ENCODE peak calls at places on chromosomes 16 and 17, in four cellular contexts. M is DND-41, N is neural progenitor cell, G is HCT116. U is an unnamed sample. For H3K79me2, the result is how much of the 10 kb centered on the place peaks cover.

GRCh38 chr17:46977750-46978488 is 1.1 kb downstream of the RPRML start:
- DNase-seq in M (no peak), N (peak), G (no peak), U (no peak)

GRCh38 chr16:57123216-57123968 is 31.0 kb downstream of the CPNE2 start:
- DNase-seq in M (no peak), N (no peak), G (no peak), U (no peak)

GRCh38 chr17:71460943-71461342 is 659.9 kb upstream of the SOX9 start:
- DNase-seq in M (peak), N (peak), G (peak), U (peak)

GRCh38 chr17:35407531-35407930 is 24.8 kb downstream of the SLFN12 start:
- DNase-seq in M (no peak), N (no peak), G (no peak), U (no peak)

GRCh38 chr16:68013440-68013839 is 2.3 kb downstream of the DPEP2NB start:
- DNase-seq in M (no peak), N (no peak), G (no peak), U (no peak)

GRCh38 chr16:54407596-54407995 is 121.0 kb upstream of the IRX3 start:
- DNase-seq in M (no peak), N (no peak), G (no peak), U (no peak)

GRCh38 chr16:75471723-75472634 is 7.5 kb upstream of the TMEM170A start:
- DNase-seq in M (peak), N (peak), G (no peak), U (peak)

GRCh38 chr16:66238696-66239095 is 127.8 kb upstream of the CDH5 start:
- DNase-seq in M (no peak), N (no peak), G (no peak), U (no peak)

GRCh38 chr16:3074860-3075545 is 9.6 kb downstream of the IL32 start:
- DNase-seq in M (peak), N (no peak), G (no peak), U (peak)

GRCh38 chr17:79609616-79610150 is 1.2 kb downstream of the RBFOX3 start:
- DNase-seq in M (no peak), N (peak), G (no peak), U (no peak)

GRCh38 chr16:66272461-66272860 is 94.0 kb upstream of the CDH5 start:
- DNase-seq in M (no peak), N (no peak), G (no peak), U (no peak)

GRCh38 chr16:67608367-67608766 is 36.6 kb upstream of the CARMIL2 start:
- DNase-seq in M (no peak), N (no peak), G (no peak), U (no peak)

GRCh38 chr17:38572665-38573365 is 32.9 kb downstream of the SRCIN1 start:
- DNase-seq in M (peak), N (peak), G (no peak), U (no peak)

GRCh38 chr16:66614161-66614802 is 9.8 kb downstream of the CMTM3 start:
- DNase-seq in M (no peak), N (no peak), G (no peak), U (no peak)

GRCh38 chr16:52861614-52862022 is 191.1 kb downstream of the CHD9NB start:
- DNase-seq in M (no peak), N (peak), G (peak), U (no peak)

GRCh38 chr17:9872852-9873251 is 32.2 kb downstream of the RCVRN start:
- DNase-seq in M (no peak), N (no peak), G (no peak), U (no peak)

GRCh38 chr17:27651411-27652345 is 20.7 kb downstream of the LGALS9 start:
- DNase-seq in M (peak), N (peak), G (no peak), U (peak)

GRCh38 chr17:26809033-26809432 is 484.9 kb upstream of the WSB1 start:
- DNase-seq in M (no peak), N (no peak), G (peak), U (no peak)

GRCh38 chr16:67470314-67470713 is 10.6 kb downstream of the ATP6V0D1 start:
- DNase-seq in M (no peak), N (no peak), G (no peak), U (no peak)

GRCh38 chr17:58156839-58157803 is 8.9 kb downstream of the OR4D1 start:
- DNase-seq in M (no peak), N (peak), G (no peak), U (no peak)

GRCh38 chr17:5522476-5522875 is 36.1 kb downstream of the MIS12 start:
- DNase-seq in M (no peak), N (no peak), G (no peak), U (no peak)

GRCh38 chr16:89114159-89114981 is 20.7 kb downstream of the ACSF3 start:
- DNase-seq in M (peak), N (peak), G (no peak), U (peak)

GRCh38 chr17:48644910-48645557 is 18.9 kb upstream of the HOXB9 start:
- DNase-seq in M (no peak), N (peak), G (no peak), U (no peak)

GRCh38 chr16:86874141-86874540 is 295.8 kb downstream of the FOXL1 start:
- DNase-seq in M (peak), N (peak), G (peak), U (peak)

GRCh38 chr16:35751191-35751941 is 2292.0 kb downstream of the TP53TG3F start:
- DNase-seq in M (no peak), N (no peak), G (no peak), U (no peak)

GRCh38 chr17:43528319-43528987 is 17.7 kb downstream of the ETV4 start:
- DNase-seq in M (no peak), N (no peak), G (no peak), U (no peak)

GRCh38 chr17:39666601-39667261 is 1.5 kb upstream of the PNMT start:
- DNase-seq in M (no peak), N (no peak), G (no peak), U (no peak)

GRCh38 chr16:1621851-1622250 is 9.7 kb downstream of the CRAMP1 start:
- DNase-seq in M (no peak), N (no peak), G (no peak), U (no peak)
- H3K79me2 ChIP-seq in M (half or more), N (half or more), G (half or more), U (half or more)

DNA sequence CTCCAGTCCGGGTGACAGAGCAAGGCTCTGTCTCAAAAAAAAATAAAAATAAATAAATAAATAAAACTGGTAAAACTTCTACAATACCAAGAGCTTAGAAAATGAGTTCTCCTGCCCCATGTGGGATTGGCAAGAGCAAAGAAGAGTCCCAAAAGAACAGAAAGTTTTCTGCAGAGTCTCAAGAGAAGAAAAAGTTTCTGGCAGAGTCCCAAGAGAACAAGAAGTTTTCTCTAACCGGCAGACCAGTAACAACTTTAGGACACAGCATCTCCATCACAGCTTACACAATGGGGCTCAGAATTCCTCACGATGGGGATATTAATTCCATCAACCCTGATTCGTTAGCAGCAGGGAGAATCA is 1.1 kb downstream of the SLC39A11 start:
- DNase-seq in M (no peak), N (no peak), G (no peak), U (no peak)
- H3K27ac ChIP-seq in M (peak), N (no peak), G (no peak), U (peak)

DNA sequence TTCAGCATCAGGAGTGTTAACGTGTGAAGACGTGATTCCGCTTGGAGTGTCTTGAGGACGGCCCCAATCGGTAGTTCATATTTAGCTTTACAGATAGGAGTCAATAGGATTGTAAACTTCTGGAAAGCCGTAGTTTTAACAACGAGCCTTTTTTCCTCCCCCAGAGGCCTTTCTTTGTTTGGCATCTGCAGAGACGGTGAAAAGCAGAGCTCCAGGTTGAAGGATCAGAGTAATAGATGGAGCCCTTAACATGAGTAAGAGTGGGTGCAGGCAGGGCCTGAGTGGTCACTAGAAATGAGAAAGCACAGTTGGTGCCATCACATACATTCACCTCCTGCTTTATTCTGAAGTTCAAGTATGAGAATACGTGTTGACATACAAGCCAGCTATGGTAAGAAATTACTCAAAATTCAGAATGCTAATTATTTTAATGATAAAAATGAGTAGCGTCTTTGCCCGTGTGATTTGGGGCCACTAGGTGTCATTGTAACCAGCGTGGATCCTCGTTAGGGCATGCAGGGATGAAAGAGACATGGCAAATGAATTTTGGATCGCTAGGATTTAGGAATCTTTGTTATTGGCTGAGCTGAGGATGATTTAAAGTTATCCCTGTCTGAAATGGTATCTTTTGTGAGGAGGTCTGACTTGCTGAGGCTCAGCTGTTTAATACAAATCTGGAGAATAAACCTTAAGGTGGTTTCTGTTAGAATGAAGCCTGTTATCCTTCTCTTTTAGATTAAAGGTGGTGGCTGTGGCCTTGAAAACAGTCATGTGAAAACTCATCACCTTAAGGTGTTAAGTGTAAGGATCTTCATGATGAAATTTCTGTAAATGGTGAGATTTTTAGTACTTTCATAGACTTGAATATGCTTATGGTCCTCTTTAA is 18.6 kb downstream of the PRCD start:
- DNase-seq in M (no peak), N (peak), G (no peak), U (peak)
- H3K79me2 ChIP-seq in M (half or more), N (half or more), G (half or more), U (under half)

GRCh38 chr17:7014261-7014994 is 2.0 kb downstream of the RNASEK start:
- DNase-seq in M (peak), N (peak), G (peak), U (peak)
- H3K27ac ChIP-seq in M (peak), N (peak), G (peak), U (peak)

GRCh38 chr17:76189247-76189646 is 48.2 kb upstream of the FOXJ1 start:
- DNase-seq in M (no peak), N (no peak), G (no peak), U (no peak)
- H3K79me2 ChIP-seq in M (under half), N (under half), G (under half), U (under half)

GRCh38 chr17:20190605-20191004 is 181.4 kb downstream of the SPECC1 start:
- DNase-seq in M (no peak), N (no peak), G (no peak), U (no peak)

GRCh38 chr17:20187049-20187448 is 177.9 kb downstream of the SPECC1 start:
- DNase-seq in M (no peak), N (no peak), G (no peak), U (no peak)

GRCh38 chr17:20189322-20189721 is 180.2 kb downstream of the SPECC1 start:
- DNase-seq in M (no peak), N (peak), G (no peak), U (no peak)

GRCh38 chr17:20189979-20190378 is 180.8 kb downstream of the SPECC1 start:
- DNase-seq in M (no peak), N (peak), G (no peak), U (no peak)

DNA sequence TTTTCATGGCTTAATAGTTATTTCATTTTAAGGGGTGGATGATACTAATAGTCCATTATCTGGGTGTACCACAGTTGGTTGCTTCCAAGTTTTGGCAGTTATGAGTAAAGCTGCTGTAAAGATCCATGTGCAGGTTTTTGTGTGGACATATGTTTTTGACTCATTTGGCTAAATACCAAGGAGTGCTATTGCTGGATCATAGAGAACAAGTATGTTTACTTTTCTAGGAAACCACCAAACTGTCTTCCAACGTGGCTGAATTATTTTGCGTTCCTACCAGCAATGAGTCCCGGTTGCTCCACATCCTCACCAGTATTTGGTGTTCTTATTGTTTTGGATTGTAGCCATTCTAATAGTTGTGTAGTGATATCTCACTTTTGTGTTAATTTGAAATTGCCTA is 181.9 kb downstream of the SPECC1 start:
- DNase-seq in M (no peak), N (no peak), G (no peak), U (no peak)
- H3K27ac ChIP-seq in M (no peak), N (no peak), G (no peak), U (no peak)

U was measured in Karpas-422.